ENCODE peak calls at places on chromosomes 1 and 21, in nine cellular contexts. L, W, V, K, A, B, U, F and Q are unnamed samples.
A peak's percentile ranks its signal among the peaks of the same experiment; 100 is the strongest.

GRCh38 chr1:168609133-168609715 is 32.8 kb downstream of the XCL1 start:
- DNase-seq in L (peak; percentile 76), W (peak; percentile 87), V (peak; percentile 50), K (peak; percentile 69), A (no peak), B (peak; percentile 18), U (no peak), F (peak; percentile 65), Q (peak; percentile 81)

GRCh38 chr1:53731779-53732305 is 7.1 kb downstream of the GLIS1 start:
- DNase-seq in L (no peak), W (no peak), V (no peak), K (peak; percentile 70), A (no peak), B (no peak), U (no peak), F (no peak), Q (no peak)

GRCh38 chr1:214349008-214349407 is 68.0 kb downstream of the SMYD2 start:
- DNase-seq in L (no peak), W (no peak), V (no peak), K (no peak), A (no peak), B (peak; percentile 34), U (no peak), F (no peak), Q (no peak)

GRCh38 chr1:33872681-33873080 is 8.8 kb downstream of the HMGB4 start:
- DNase-seq in L (no peak), W (peak; percentile 38), V (no peak), K (peak; percentile 68), A (no peak), B (no peak), U (no peak), F (no peak), Q (no peak)

GRCh38 chr1:63621698-63622097 is 28.5 kb downstream of the PGM1 start:
- DNase-seq in L (peak; percentile 25), W (no peak), V (peak; percentile 32), K (peak; percentile 92), A (no peak), B (no peak), U (no peak), F (no peak), Q (no peak)

GRCh38 chr1:19616489-19616888 is 27.6 kb upstream of the NBL1 start:
- DNase-seq in L (no peak), W (no peak), V (peak; percentile 83), K (no peak), A (no peak), B (no peak), U (no peak), F (peak; percentile 42), Q (no peak)

GRCh38 chr1:3068400-3069361 is at the start of gene PRDM16:
- DNase-seq in L (peak; percentile 21), W (no peak), V (peak; percentile 49), K (peak; percentile 56), A (peak; percentile 79), B (peak; percentile 54), U (no peak), F (no peak), Q (peak; percentile 57)

GRCh38 chr1:211370669-211371068 is 44.0 kb downstream of the TRAF5 start:
- DNase-seq in L (no peak), W (no peak), V (no peak), K (no peak), A (no peak), B (no peak), U (no peak), F (no peak), Q (no peak)

GRCh38 chr21:33936221-33937038 is 20.8 kb upstream of the ATP5PO start:
- DNase-seq in L (no peak), W (no peak), V (peak; percentile 17), K (no peak), A (no peak), B (no peak), U (no peak), F (no peak), Q (no peak)

GRCh38 chr1:24930703-24931480 is 816 bp upstream of the RUNX3 start:
- DNase-seq in L (no peak), W (no peak), V (no peak), K (no peak), A (no peak), B (no peak), U (no peak), F (no peak), Q (no peak)

GRCh38 chr1:81388435-81388834 is 412.3 kb upstream of the ADGRL2 start:
- DNase-seq in L (no peak), W (no peak), V (no peak), K (no peak), A (no peak), B (no peak), U (no peak), F (no peak), Q (no peak)

GRCh38 chr1:203631946-203632345 is 5.3 kb downstream of the ATP2B4 start:
- DNase-seq in L (no peak), W (no peak), V (no peak), K (no peak), A (no peak), B (no peak), U (no peak), F (no peak), Q (no peak)

GRCh38 chr1:111602302-111602701 is 17.3 kb upstream of the RAP1A start:
- DNase-seq in L (no peak), W (no peak), V (no peak), K (no peak), A (no peak), B (no peak), U (no peak), F (no peak), Q (no peak)

GRCh38 chr1:246607466-246607865 is 41.2 kb downstream of the CNST start:
- DNase-seq in L (no peak), W (no peak), V (no peak), K (no peak), A (no peak), B (no peak), U (no peak), F (no peak), Q (peak; percentile 78)

GRCh38 chr1:163072658-163073057 is 3.5 kb downstream of the RGS4 start:
- DNase-seq in L (no peak), W (no peak), V (peak; percentile 50), K (peak; percentile 73), A (no peak), B (no peak), U (no peak), F (peak; percentile 33), Q (no peak)

DNA sequence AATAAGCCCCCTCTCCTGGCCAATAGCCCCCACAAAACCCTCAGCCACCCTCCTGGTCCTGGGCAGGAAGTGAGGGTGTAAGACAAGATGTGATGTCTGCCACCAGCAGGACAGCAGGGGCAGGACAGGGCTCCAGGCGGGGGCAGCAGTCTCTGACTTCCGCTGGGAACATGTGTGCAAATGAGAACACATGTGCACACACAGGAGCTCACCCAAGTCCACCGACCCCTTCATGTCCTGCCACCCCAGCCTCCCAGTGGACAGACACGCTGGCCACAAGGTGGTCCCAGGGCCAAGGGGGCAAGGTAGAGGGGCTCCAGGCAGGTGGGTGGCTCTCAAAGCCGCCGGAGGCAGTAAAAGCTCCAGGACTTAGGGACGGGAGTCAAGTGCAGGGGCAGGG is 60.1 kb downstream of the KCNAB2 start:
- DNase-seq in L (no peak), W (no peak), V (no peak), K (no peak), A (no peak), B (no peak), U (no peak), F (no peak), Q (no peak)
- TF ChIP-seq CTCF in L (no peak), W (no peak), V (no peak), K (no peak), A (no peak), B (no peak), U (peak; percentile 34), F (no peak), Q (no peak)

GRCh38 chr1:152224093-152224492 is at the start of gene HRNR:
- DNase-seq in L (no peak), W (no peak), V (no peak), K (no peak), A (no peak), B (no peak), U (no peak), F (no peak), Q (no peak)

GRCh38 chr1:152228831-152229230 is 4.8 kb upstream of the HRNR start:
- DNase-seq in L (no peak), W (no peak), V (no peak), K (no peak), A (no peak), B (no peak), U (no peak), F (peak; percentile 62), Q (no peak)

GRCh38 chr1:152225678-152226077 is 1.7 kb upstream of the HRNR start:
- DNase-seq in L (no peak), W (no peak), V (no peak), K (no peak), A (no peak), B (no peak), U (no peak), F (peak; percentile 86), Q (no peak)

GRCh38 chr1:152227310-152227928 is 3.4 kb upstream of the HRNR start:
- DNase-seq in L (no peak), W (no peak), V (peak; percentile 21), K (no peak), A (no peak), B (no peak), U (no peak), F (peak; percentile 66), Q (no peak)
- TF ChIP-seq CTCF in L (no peak), W (no peak), V (no peak), K (peak; percentile 4), A (no peak), B (no peak), U (peak; percentile 60), F (peak; percentile 79), Q (no peak)

GRCh38 chr1:109627692-109628399 is 8.2 kb downstream of the AMPD2 start:
- DNase-seq in L (no peak), W (peak; percentile 54), V (no peak), K (no peak), A (no peak), B (no peak), U (no peak), F (no peak), Q (no peak)

GRCh38 chr1:109624215-109625010 is 4.8 kb downstream of the AMPD2 start:
- DNase-seq in L (no peak), W (peak; percentile 57), V (no peak), K (no peak), A (no peak), B (no peak), U (no peak), F (no peak), Q (no peak)

GRCh38 chr1:109625176-109625575 is 5.5 kb downstream of the AMPD2 start:
- DNase-seq in L (no peak), W (peak; percentile 53), V (no peak), K (no peak), A (no peak), B (no peak), U (no peak), F (no peak), Q (no peak)

GRCh38 chr1:109626682-109627408 is 7.2 kb downstream of the AMPD2 start:
- DNase-seq in L (no peak), W (peak; percentile 52), V (no peak), K (no peak), A (no peak), B (no peak), U (no peak), F (no peak), Q (no peak)

GRCh38 chr1:109625601-109626560 is 6.2 kb downstream of the AMPD2 start:
- DNase-seq in L (no peak), W (peak; percentile 54), V (peak; percentile 64), K (no peak), A (no peak), B (no peak), U (no peak), F (no peak), Q (no peak)
- TF ChIP-seq CTCF in L (no peak), W (no peak), V (no peak), K (no peak), A (no peak), B (no peak), U (no peak), F (no peak), Q (no peak)

GRCh38 chr1:159993911-159994310 is 37.9 kb downstream of the PIGM start:
- DNase-seq in L (no peak), W (no peak), V (no peak), K (no peak), A (no peak), B (no peak), U (no peak), F (no peak), Q (no peak)
- TF ChIP-seq CTCF in L (no peak), W (no peak), V (no peak), K (no peak), A (no peak), B (no peak), U (no peak), F (no peak), Q (no peak)